ENCODE peak calls at places on chromosome 2, in eight cellular contexts. R, D, F, O, Y, H, N and K are unnamed samples.

GRCh38 chr2:24191156-24191555 is 16.3 kb downstream of the FAM228A start:
- DNase-seq in R (no peak), D (no peak), F (no peak), O (no peak), Y (no peak), H (no peak), N (no peak), K (no peak)

GRCh38 chr2:120736202-120736954 is 710 bp downstream of the GLI2 start:
- DNase-seq in R (peak), D (no peak), F (peak), O (peak), Y (peak), H (peak), N (no peak), K (no peak)

GRCh38 chr2:10161961-10162441 is 39.5 kb downstream of the RRM2 start:
- DNase-seq in R (no peak), D (no peak), F (peak), O (no peak), Y (no peak), H (no peak), N (no peak), K (no peak)

GRCh38 chr2:67259581-67260347 is 137.4 kb upstream of the ETAA1 start:
- DNase-seq in R (no peak), D (peak), F (no peak), O (peak), Y (no peak), H (peak), N (no peak), K (peak)

GRCh38 chr2:14902953-14903352 is 270.4 kb downstream of the LRATD1 start:
- DNase-seq in R (no peak), D (no peak), F (no peak), O (no peak), Y (no peak), H (no peak), N (no peak), K (no peak)

GRCh38 chr2:233593201-233593600 is 24.2 kb upstream of the UGT1A8 start:
- DNase-seq in R (no peak), D (no peak), F (no peak), O (no peak), Y (no peak), H (no peak), N (no peak), K (no peak)

GRCh38 chr2:102186676-102187190 is at the start of gene IL1RL2:
- DNase-seq in R (peak), D (no peak), F (no peak), O (no peak), Y (peak), H (no peak), N (peak), K (no peak)

GRCh38 chr2:127283275-127283674 is 10.7 kb downstream of the ERCC3 start:
- DNase-seq in R (no peak), D (no peak), F (no peak), O (no peak), Y (no peak), H (no peak), N (no peak), K (no peak)

GRCh38 chr2:54519841-54520459 is 63.8 kb downstream of the SPTBN1 start:
- DNase-seq in R (no peak), D (no peak), F (no peak), O (no peak), Y (no peak), H (no peak), N (no peak), K (no peak)

GRCh38 chr2:230828272-230828961 is 36.3 kb upstream of the ITM2C start:
- DNase-seq in R (peak), D (no peak), F (peak), O (no peak), Y (no peak), H (peak), N (no peak), K (peak)

GRCh38 chr2:36380624-36381481 is 25.3 kb downstream of the CRIM1 start:
- DNase-seq in R (no peak), D (no peak), F (peak), O (peak), Y (peak), H (peak), N (peak), K (no peak)

GRCh38 chr2:127609031-127609751 is 36.8 kb upstream of the GPR17 start:
- DNase-seq in R (peak), D (no peak), F (peak), O (no peak), Y (no peak), H (peak), N (no peak), K (no peak)

GRCh38 chr2:148813603-148814065 is 61.4 kb upstream of the KIF5C start:
- DNase-seq in R (peak), D (no peak), F (peak), O (no peak), Y (no peak), H (no peak), N (no peak), K (no peak)

GRCh38 chr2:201939366-201939985 is 94.2 kb upstream of the FZD7 start:
- DNase-seq in R (no peak), D (no peak), F (no peak), O (no peak), Y (no peak), H (no peak), N (no peak), K (no peak)

DNA sequence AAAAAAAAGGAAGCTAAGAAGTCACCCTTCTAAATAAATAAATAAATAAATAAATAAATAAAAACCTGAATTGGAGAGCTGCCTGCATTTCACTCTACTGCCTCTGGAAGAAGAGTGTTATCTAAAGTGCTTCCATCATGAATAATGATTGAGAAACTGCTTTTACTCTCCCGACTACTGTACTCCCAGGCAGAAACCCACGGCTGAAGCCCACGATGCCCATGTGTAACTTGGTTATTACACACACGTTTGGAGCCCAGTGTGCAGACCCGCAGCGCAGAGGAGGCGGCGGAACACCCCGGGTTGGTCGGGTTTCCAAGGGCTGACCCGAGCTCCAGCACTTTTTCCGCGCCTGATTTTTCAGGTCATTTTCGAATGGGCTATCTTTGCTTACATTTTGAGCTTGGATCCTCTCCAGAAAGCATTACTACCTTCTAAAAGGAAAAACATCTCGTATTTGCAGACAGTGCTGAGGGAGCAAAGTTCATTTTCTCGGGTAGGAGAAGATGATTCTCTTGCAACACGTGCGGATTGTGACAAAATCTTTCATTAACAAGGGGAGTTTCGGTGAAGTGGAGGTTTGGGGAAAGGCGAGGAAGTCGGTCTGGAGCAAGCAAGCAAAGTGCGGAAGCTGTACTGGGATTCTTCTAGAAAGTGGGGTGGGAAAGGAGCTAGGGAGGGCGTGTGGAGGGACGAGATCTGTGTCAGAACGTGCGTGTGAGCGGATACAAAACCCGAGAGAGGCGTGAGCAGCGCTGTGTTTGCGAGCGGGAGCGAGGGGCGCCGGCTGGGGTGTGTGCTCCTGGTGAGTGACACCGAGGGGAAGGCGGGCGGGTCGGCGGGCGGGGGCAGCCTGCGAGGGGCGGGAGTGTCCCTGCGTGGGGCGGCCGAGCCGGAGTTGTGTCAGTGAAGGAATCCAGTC is at the start of gene SPATS2L:
- DNase-seq in R (peak), D (peak), F (peak), O (peak), Y (peak), H (peak), N (peak), K (peak)
- TF ChIP-seq POLR2A in R (no peak), D (peak), F (no peak), O (peak), Y (no peak), H (no peak), N (peak), K (peak)

GRCh38 chr2:26847663-26848335 is at the start of gene DPYSL5:
- DNase-seq in R (no peak), D (no peak), F (no peak), O (peak), Y (no peak), H (no peak), N (no peak), K (no peak)
- H3K4me3 ChIP-seq in R (peak), D (no peak), F (peak), O (peak), Y (no peak), H (peak), N (no peak), K (peak)

GRCh38 chr2:174142290-174142689 is 106.0 kb downstream of the OLA1 start:
- DNase-seq in R (no peak), D (no peak), F (no peak), O (no peak), Y (no peak), H (no peak), N (no peak), K (no peak)

DNA sequence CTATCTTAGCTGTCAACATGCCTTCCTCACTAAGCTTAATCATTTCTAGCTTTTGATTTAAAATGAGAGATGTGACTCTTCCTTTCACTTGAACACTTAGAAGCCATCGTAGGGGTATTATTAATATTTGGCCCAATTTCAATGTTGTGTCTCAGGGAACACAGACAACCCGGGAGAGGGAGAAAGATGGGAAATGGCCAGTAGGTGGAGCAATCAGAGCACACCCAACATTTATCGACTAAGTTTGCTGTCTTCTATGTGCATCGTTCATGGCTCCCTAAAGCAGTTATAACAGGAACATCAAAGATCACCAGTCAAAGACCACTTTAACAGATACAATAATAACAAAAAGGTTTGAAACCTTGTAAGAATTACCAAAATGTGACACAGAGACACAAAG is 110.2 kb downstream of the OLA1 start:
- DNase-seq in R (no peak), D (no peak), F (no peak), O (peak), Y (no peak), H (no peak), N (no peak), K (no peak)
- TF ChIP-seq CTCF in R (no peak), D (no peak), F (no peak), O (peak), Y (peak), H (no peak), N (no peak), K (no peak)

GRCh38 chr2:187544371-187545080 is 9.7 kb downstream of the TFPI start:
- DNase-seq in R (no peak), D (no peak), F (no peak), O (no peak), Y (peak), H (no peak), N (peak), K (no peak)

GRCh38 chr2:187543488-187543887 is 10.7 kb downstream of the TFPI start:
- DNase-seq in R (no peak), D (no peak), F (no peak), O (no peak), Y (no peak), H (no peak), N (no peak), K (no peak)

GRCh38 chr2:187542123-187542522 is 12.1 kb downstream of the TFPI start:
- DNase-seq in R (no peak), D (no peak), F (no peak), O (no peak), Y (no peak), H (no peak), N (no peak), K (no peak)

GRCh38 chr2:187545238-187545751 is 8.9 kb downstream of the TFPI start:
- DNase-seq in R (no peak), D (no peak), F (no peak), O (no peak), Y (no peak), H (no peak), N (no peak), K (no peak)

GRCh38 chr2:187541086-187542085 is 12.8 kb downstream of the TFPI start:
- DNase-seq in R (no peak), D (peak), F (no peak), O (no peak), Y (no peak), H (no peak), N (peak), K (peak)
- TF ChIP-seq POLR2A in R (no peak), D (no peak), F (no peak), O (no peak), Y (no peak), H (no peak), N (no peak), K (peak)

GRCh38 chr2:44358498-44358897 is 2.8 kb downstream of the PREPL start:
- DNase-seq in R (peak), D (peak), F (no peak), O (no peak), Y (peak), H (no peak), N (no peak), K (peak)
- H3K4me3 ChIP-seq in R (no peak), D (no peak), F (no peak), O (no peak), Y (no peak), H (no peak), N (no peak), K (no peak)

DNA sequence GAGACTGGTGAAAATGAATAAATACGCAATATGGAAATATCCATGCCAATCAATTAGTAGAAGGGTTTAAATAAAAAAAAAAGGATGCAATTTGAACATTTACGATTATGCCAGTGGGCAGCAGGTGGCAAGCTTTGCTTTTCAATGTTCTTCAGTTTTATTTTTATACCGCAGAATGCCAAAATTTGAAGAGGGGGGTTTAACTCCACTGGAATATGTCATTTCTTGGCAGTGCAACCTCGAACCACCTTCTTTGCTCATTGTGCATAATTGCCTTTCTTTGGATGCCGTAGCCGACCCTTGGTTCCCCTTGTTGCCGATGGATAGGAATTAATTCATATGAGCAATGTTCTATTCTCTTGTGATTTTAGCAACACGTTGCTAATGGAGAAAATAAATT is 88.0 kb downstream of the LTBP1 start:
- DNase-seq in R (no peak), D (no peak), F (no peak), O (no peak), Y (no peak), H (no peak), N (no peak), K (no peak)
- TF ChIP-seq CTCF in R (peak), D (peak), F (peak), O (peak), Y (peak), H (peak), N (peak), K (peak)

GRCh38 chr2:13524492-13524891 is 807.8 kb downstream of the TRIB2 start:
- DNase-seq in R (no peak), D (no peak), F (no peak), O (no peak), Y (no peak), H (no peak), N (no peak), K (no peak)

GRCh38 chr2:13522917-13523821 is 806.4 kb downstream of the TRIB2 start:
- DNase-seq in R (peak), D (no peak), F (no peak), O (no peak), Y (no peak), H (peak), N (no peak), K (peak)

GRCh38 chr2:13522096-13522495 is 805.4 kb downstream of the TRIB2 start:
- DNase-seq in R (no peak), D (no peak), F (no peak), O (no peak), Y (no peak), H (no peak), N (no peak), K (no peak)
- TF ChIP-seq POLR2A in R (no peak), D (no peak), F (no peak), O (no peak), Y (no peak), H (no peak), N (no peak), K (no peak)

GRCh38 chr2:135530313-135531230 is at the start of gene ZRANB3:
- DNase-seq in R (peak), D (peak), F (peak), O (peak), Y (peak), H (peak), N (peak), K (peak)

GRCh38 chr2:135528006-135528405 is 3.0 kb downstream of the ZRANB3 start:
- DNase-seq in R (no peak), D (no peak), F (no peak), O (no peak), Y (no peak), H (no peak), N (no peak), K (no peak)

GRCh38 chr2:135531231-135532197 is at the start of gene R3HDM1:
- DNase-seq in R (peak), D (peak), F (peak), O (peak), Y (peak), H (peak), N (peak), K (peak)

GRCh38 chr2:135532581-135532980 is 1.3 kb downstream of the R3HDM1 start:
- DNase-seq in R (no peak), D (no peak), F (no peak), O (no peak), Y (no peak), H (no peak), N (no peak), K (no peak)
- H3K4me3 ChIP-seq in R (no peak), D (peak), F (peak), O (peak), Y (no peak), H (no peak), N (no peak), K (peak)

GRCh38 chr2:60109744-60110143 is 443.7 kb downstream of the BCL11A start:
- DNase-seq in R (no peak), D (no peak), F (no peak), O (no peak), Y (no peak), H (no peak), N (no peak), K (no peak)
- TF ChIP-seq CTCF in R (no peak), D (no peak), F (no peak), O (no peak), Y (no peak), H (no peak), N (no peak), K (no peak)